ENCODE peak calls at places on chromosomes 4 and X, in nine cellular contexts. A is RWPE1; X is AG09319; F is ACHN; Z is GM13977; E is activated naive CD4-positive, alpha-beta T cell treated with Interleukin-2 at 50 U/mL for 16 hours; W is HT-29; H is left lung; I is cardiac fibroblast. C is an unnamed sample.

GRCh38 chrX:23610491-23610890 is 56.8 kb upstream of the PRDX4 start:
- DNase-seq in A (no peak), X (no peak), F (no peak), Z (no peak), E (no peak), W (no peak), H (no peak), I (peak), C (no peak)

GRCh38 chrX:36913551-36913950 is 94.6 kb upstream of the FAM47C start:
- DNase-seq in A (no peak), X (no peak), F (no peak), Z (no peak), E (no peak), W (no peak), H (no peak), I (no peak), C (no peak)

GRCh38 chrX:79081895-79082512 is 62.5 kb upstream of the GPR174 start:
- DNase-seq in A (peak), X (no peak), F (peak), Z (peak), E (no peak), W (peak), H (no peak), I (peak), C (peak)

GRCh38 chr4:19832388-19832787 is 419.3 kb upstream of the SLIT2 start:
- DNase-seq in A (no peak), X (no peak), F (no peak), Z (no peak), E (no peak), W (no peak), H (no peak), I (peak), C (no peak)

GRCh38 chr4:169266661-169267060 is 4.1 kb downstream of the SH3RF1 start:
- DNase-seq in A (no peak), X (no peak), F (no peak), Z (no peak), E (no peak), W (no peak), H (no peak), I (no peak), C (no peak)

GRCh38 chr4:41148292-41148691 is 66.0 kb downstream of the APBB2 start:
- DNase-seq in A (no peak), X (no peak), F (no peak), Z (no peak), E (no peak), W (no peak), H (no peak), I (peak), C (no peak)

GRCh38 chrX:115147220-115147619 is 42.0 kb upstream of the RBMXL3 start:
- DNase-seq in A (peak), X (no peak), F (peak), Z (peak), E (no peak), W (peak), H (no peak), I (peak), C (no peak)

GRCh38 chr4:116180056-116180690 is 905.2 kb downstream of the TRAM1L1 start:
- DNase-seq in A (peak), X (no peak), F (peak), Z (peak), E (no peak), W (peak), H (no peak), I (peak), C (no peak)

GRCh38 chrX:151694661-151695582 is at the start of gene PRRG3:
- DNase-seq in A (no peak), X (no peak), F (no peak), Z (no peak), E (no peak), W (no peak), H (no peak), I (no peak), C (no peak)

GRCh38 chrX:63686878-63687714 is 97.9 kb downstream of the ARHGEF9 start:
- DNase-seq in A (peak), X (peak), F (peak), Z (peak), E (no peak), W (peak), H (no peak), I (peak), C (peak)

GRCh38 chr4:32025840-32026459 is 1305.8 kb downstream of the PCDH7 start:
- DNase-seq in A (peak), X (no peak), F (peak), Z (no peak), E (no peak), W (peak), H (no peak), I (peak), C (no peak)

GRCh38 chrX:32137525-32137924 is 1065.7 kb upstream of the FTHL17 start:
- DNase-seq in A (peak), X (no peak), F (no peak), Z (no peak), E (no peak), W (peak), H (no peak), I (peak), C (no peak)

GRCh38 chr4:39324446-39324845 is 41.7 kb downstream of the RFC1 start:
- DNase-seq in A (no peak), X (no peak), F (no peak), Z (no peak), E (no peak), W (no peak), H (no peak), I (no peak), C (no peak)

GRCh38 chr4:34939073-34939472 is 1305.2 kb downstream of the ARAP2 start:
- DNase-seq in A (no peak), X (no peak), F (no peak), Z (no peak), E (no peak), W (no peak), H (no peak), I (no peak), C (no peak)

GRCh38 chr4:134691915-134692314 is 490.3 kb upstream of the PABPC4L start:
- DNase-seq in A (no peak), X (no peak), F (no peak), Z (no peak), E (no peak), W (no peak), H (no peak), I (no peak), C (no peak)

GRCh38 chr4:3864736-3865721 is 98.8 kb downstream of the ADRA2C start:
- DNase-seq in A (no peak), X (no peak), F (no peak), Z (no peak), E (no peak), W (no peak), H (no peak), I (no peak), C (no peak)

GRCh38 chr4:48490680-48491513 is 845 bp downstream of the ZAR1 start:
- DNase-seq in A (no peak), X (no peak), F (no peak), Z (no peak), E (no peak), W (no peak), H (no peak), I (no peak), C (no peak)

GRCh38 chr4:73740353-73740778 is at the start of gene CXCL8:
- DNase-seq in A (peak), X (no peak), F (peak), Z (no peak), E (no peak), W (peak), H (peak), I (peak), C (no peak)

GRCh38 chr4:162131256-162131655 is 32.5 kb downstream of the FSTL5 start:
- DNase-seq in A (no peak), X (no peak), F (no peak), Z (no peak), E (no peak), W (no peak), H (no peak), I (no peak), C (no peak)

GRCh38 chr4:137387924-137388323 is 144.4 kb downstream of the PCDH18 start:
- DNase-seq in A (no peak), X (no peak), F (no peak), Z (no peak), E (no peak), W (no peak), H (no peak), I (peak), C (no peak)

GRCh38 chr4:8515316-8516060 is 64.7 kb upstream of the GPR78 start:
- DNase-seq in A (no peak), X (no peak), F (no peak), Z (no peak), E (no peak), W (no peak), H (no peak), I (peak), C (no peak)

GRCh38 chr4:78518551-78518950 is 33.0 kb upstream of the ANXA3 start:
- DNase-seq in A (no peak), X (no peak), F (no peak), Z (no peak), E (no peak), W (no peak), H (no peak), I (peak), C (no peak)

GRCh38 chrX:153924149-153924861 is 1.8 kb downstream of the ARHGAP4 start:
- DNase-seq in A (no peak), X (no peak), F (peak), Z (peak), E (peak), W (peak), H (peak), I (peak), C (peak)

GRCh38 chr4:53592128-53592527 is 842 bp upstream of the LNX1 start:
- DNase-seq in A (peak), X (no peak), F (no peak), Z (no peak), E (no peak), W (peak), H (no peak), I (peak), C (no peak)

GRCh38 chr4:183140911-183141320 is 41.9 kb downstream of the WWC2 start:
- DNase-seq in A (no peak), X (peak), F (no peak), Z (no peak), E (no peak), W (no peak), H (no peak), I (peak), C (no peak)

GRCh38 chr4:53591372-53591892 is at the start of gene LNX1:
- DNase-seq in A (peak), X (no peak), F (no peak), Z (no peak), E (no peak), W (peak), H (peak), I (no peak), C (no peak)

GRCh38 chrX:13364230-13364629 is 44.4 kb upstream of the ATXN3L start:
- DNase-seq in A (no peak), X (no peak), F (no peak), Z (no peak), E (no peak), W (no peak), H (no peak), I (no peak), C (no peak)

GRCh38 chr4:79947386-79947785 is 125.6 kb downstream of the ANTXR2 start:
- DNase-seq in A (no peak), X (no peak), F (no peak), Z (no peak), E (no peak), W (no peak), H (no peak), I (no peak), C (no peak)

GRCh38 chrX:19902110-19902509 is 14.7 kb upstream of the SH3KBP1 start:
- DNase-seq in A (no peak), X (no peak), F (no peak), Z (no peak), E (no peak), W (no peak), H (peak), I (peak), C (no peak)

GRCh38 chrX:53486285-53486684 is 52.1 kb upstream of the HSD17B10 start:
- DNase-seq in A (no peak), X (no peak), F (no peak), Z (no peak), E (no peak), W (no peak), H (no peak), I (no peak), C (no peak)

GRCh38 chrX:131918839-131919238 is 104.3 kb upstream of the STK26 start:
- DNase-seq in A (no peak), X (no peak), F (no peak), Z (no peak), E (no peak), W (no peak), H (no peak), I (no peak), C (peak)

GRCh38 chr4:163251204-163251603 is 81.2 kb downstream of the NPY1R start:
- DNase-seq in A (no peak), X (no peak), F (peak), Z (no peak), E (no peak), W (peak), H (no peak), I (no peak), C (no peak)

GRCh38 chr4:23368081-23368697 is 521.7 kb downstream of the PPARGC1A start:
- DNase-seq in A (no peak), X (no peak), F (peak), Z (no peak), E (no peak), W (peak), H (no peak), I (no peak), C (no peak)

GRCh38 chr4:31803511-31804195 is 1083.5 kb downstream of the PCDH7 start:
- DNase-seq in A (no peak), X (no peak), F (no peak), Z (no peak), E (no peak), W (no peak), H (no peak), I (no peak), C (no peak)

GRCh38 chr4:38020386-38020785 is 60.2 kb downstream of the PTTG2 start:
- DNase-seq in A (no peak), X (no peak), F (no peak), Z (no peak), E (no peak), W (no peak), H (no peak), I (no peak), C (no peak)

GRCh38 chr4:77001907-77002306 is 52.4 kb downstream of the SEPTIN11 start:
- DNase-seq in A (peak), X (no peak), F (peak), Z (no peak), E (no peak), W (no peak), H (no peak), I (peak), C (no peak)

GRCh38 chrX:41922125-41922521 is 1.2 kb downstream of the CASK start:
- DNase-seq in A (no peak), X (no peak), F (peak), Z (no peak), E (peak), W (peak), H (no peak), I (peak), C (peak)

GRCh38 chr4:57081651-57082349 is 28.4 kb downstream of the IGFBP7 start:
- DNase-seq in A (no peak), X (no peak), F (no peak), Z (no peak), E (no peak), W (no peak), H (no peak), I (no peak), C (no peak)